ENCODE peak calls at places on chromosomes 4 and X, in six cellular contexts. I, Q, P, Z, U and A are unnamed samples.
A peak's percentile ranks its signal among the peaks of the same experiment; 100 is the strongest.

GRCh38 chr4:176387571-176387970 is 67.8 kb downstream of the SPCS3 start:
- DNase-seq in Z (no peak), P (peak; percentile 40), Q (no peak), U (peak; percentile 54), I (no peak), A (no peak)

GRCh38 chrX:5746231-5746630 is 482.4 kb downstream of the NLGN4X start:
- DNase-seq in I (no peak), Q (no peak), U (no peak), Z (no peak), P (no peak), A (no peak)

GRCh38 chr4:85398276-85398675 is 76.7 kb upstream of the ARHGAP24 start:
- DNase-seq in Q (no peak), Z (no peak), I (no peak), U (peak; percentile 52), P (peak; percentile 28), A (no peak)

GRCh38 chr4:48196758-48197504 is 62.9 kb upstream of the TXK start:
- DNase-seq in Z (no peak), I (no peak), P (no peak), U (peak; percentile 19), Q (no peak), A (no peak)

GRCh38 chrX:39969099-39969825 is 128.5 kb downstream of the BCOR start:
- DNase-seq in U (no peak), Q (peak; percentile 7), I (no peak), P (no peak), Z (peak; percentile 35), A (peak; percentile 26)

GRCh38 chr4:140012688-140013087 is 141.3 kb downstream of the MAML3 start:
- DNase-seq in Q (peak; percentile 26), U (peak; percentile 90), Z (peak; percentile 48), P (peak; percentile 89), I (no peak), A (peak; percentile 96)

GRCh38 chrX:116009871-116010710 is 160.5 kb upstream of the AGTR2 start:
- DNase-seq in P (no peak), Q (no peak), U (no peak), Z (peak; percentile 9), I (no peak), A (no peak)

GRCh38 chrX:131577433-131577832 is 33.6 kb downstream of the OR13H1 start:
- DNase-seq in I (no peak), P (no peak), U (no peak), Z (peak; percentile 12), Q (no peak), A (no peak)

GRCh38 chr4:100936676-100937390 is 410.5 kb downstream of the PPP3CA start:
- DNase-seq in U (no peak), Z (no peak), I (no peak), P (peak; percentile 9), Q (no peak), A (no peak)

GRCh38 chr4:113289736-113290135 is 240.3 kb downstream of the ANK2 start:
- DNase-seq in Q (no peak), U (peak; percentile 19), Z (no peak), P (peak; percentile 15), I (no peak), A (no peak)

GRCh38 chr4:189304755-189305154 is 635.9 kb upstream of the FRG1 start:
- DNase-seq in I (no peak), Z (no peak), Q (no peak), U (no peak), P (no peak), A (peak; percentile 9)

GRCh38 chr4:169033660-169034059 is 23.6 kb upstream of the CBR4 start:
- DNase-seq in I (no peak), Z (no peak), P (no peak), Q (no peak), U (no peak), A (no peak)

GRCh38 chrX:114712466-114712865 is 128.6 kb downstream of the HTR2C start:
- DNase-seq in I (no peak), Q (no peak), U (peak; percentile 2), Z (no peak), P (no peak), A (no peak)

GRCh38 chrX:20294957-20295356 is 28.2 kb upstream of the RPS6KA3 start:
- DNase-seq in Q (no peak), I (no peak), U (no peak), Z (no peak), P (no peak), A (no peak)

GRCh38 chr4:42566835-42567234 is 90.1 kb downstream of the ATP8A1 start:
- DNase-seq in Q (no peak), I (no peak), U (no peak), Z (no peak), P (no peak), A (no peak)

GRCh38 chr4:91212140-91212681 is 1085.0 kb downstream of the CCSER1 start:
- DNase-seq in Z (no peak), Q (no peak), I (no peak), U (no peak), P (no peak), A (no peak)

GRCh38 chr4:183355405-183355804 is 33.2 kb upstream of the CLDN24 start:
- DNase-seq in I (no peak), P (peak; percentile 67), U (peak; percentile 71), Z (no peak), Q (no peak), A (no peak)

GRCh38 chrX:39845289-39845688 is 252.5 kb downstream of the BCOR start:
- DNase-seq in U (no peak), Z (no peak), P (no peak), I (no peak), Q (no peak), A (no peak)

GRCh38 chr4:110518889-110519490 is 43.0 kb downstream of the ENPEP start:
- DNase-seq in Q (no peak), I (no peak), U (peak; percentile 62), P (peak; percentile 33), Z (no peak), A (no peak)

GRCh38 chr4:185395255-185395955 is at the start of gene LRP2BP:
- DNase-seq in Q (no peak), P (no peak), U (peak; percentile 19), Z (peak; percentile 61), I (no peak), A (peak; percentile 55)

GRCh38 chrX:54721424-54721823 is 76.6 kb downstream of the ITIH6 start:
- DNase-seq in P (no peak), Z (no peak), U (peak; percentile 1), Q (no peak), I (no peak), A (no peak)